ENCODE peak calls at places on chromosomes 11 and 22, in six cellular contexts. One of them, this sample, is unnamed.

GRCh38 chr11:111225871-111226270 is 19.7 kb upstream of the POU2AF2 start:
- DNase-seq in Peyer's patch: no peak
- DNase-seq in fibroblast of lung: no peak
- DNase-seq in BJ: no peak
- DNase-seq in choroid plexus epithelial cell: no peak
- DNase-seq in stomach: no peak
- DNase-seq in this sample: no peak

GRCh38 chr11:72581067-72581466 is 93.2 kb downstream of the PDE2A start:
- DNase-seq in Peyer's patch: no peak
- DNase-seq in fibroblast of lung: no peak
- DNase-seq in BJ: no peak
- DNase-seq in choroid plexus epithelial cell: no peak
- DNase-seq in stomach: no peak
- DNase-seq in this sample: no peak

GRCh38 chr11:117583063-117583801 is 213.8 kb downstream of the DSCAML1 start:
- DNase-seq in Peyer's patch: peak; percentile 21
- DNase-seq in fibroblast of lung: peak; percentile 34
- DNase-seq in BJ: no peak
- DNase-seq in choroid plexus epithelial cell: no peak
- DNase-seq in stomach: no peak
- DNase-seq in this sample: no peak

GRCh38 chr22:29343313-29343805 is 27.9 kb upstream of the RASL10A start:
- DNase-seq in Peyer's patch: no peak
- DNase-seq in fibroblast of lung: peak; percentile 81
- DNase-seq in BJ: peak; percentile 43
- DNase-seq in choroid plexus epithelial cell: peak; percentile 88
- DNase-seq in stomach: peak; percentile 71
- DNase-seq in this sample: peak; percentile 31

GRCh38 chr11:59192446-59193020 is 20.2 kb downstream of the MPEG1 start:
- DNase-seq in Peyer's patch: no peak
- DNase-seq in fibroblast of lung: no peak
- DNase-seq in BJ: no peak
- DNase-seq in choroid plexus epithelial cell: no peak
- DNase-seq in stomach: no peak
- DNase-seq in this sample: no peak

GRCh38 chr11:33500331-33500730 is 200.3 kb downstream of the C11orf91 start:
- DNase-seq in Peyer's patch: no peak
- DNase-seq in fibroblast of lung: no peak
- DNase-seq in BJ: no peak
- DNase-seq in choroid plexus epithelial cell: no peak
- DNase-seq in stomach: no peak
- DNase-seq in this sample: no peak

GRCh38 chr11:13207665-13208594 is 69.7 kb upstream of the BMAL1 start:
- DNase-seq in Peyer's patch: peak; percentile 60
- DNase-seq in fibroblast of lung: peak; percentile 91
- DNase-seq in BJ: peak; percentile 28
- DNase-seq in choroid plexus epithelial cell: peak; percentile 95
- DNase-seq in stomach: no peak
- DNase-seq in this sample: peak; percentile 55

GRCh38 chr11:106461839-106462545 is 384.5 kb downstream of the AASDHPPT start:
- DNase-seq in Peyer's patch: no peak
- DNase-seq in fibroblast of lung: peak; percentile 93
- DNase-seq in BJ: no peak
- DNase-seq in choroid plexus epithelial cell: peak; percentile 79
- DNase-seq in stomach: no peak
- DNase-seq in this sample: no peak

GRCh38 chr11:73184953-73185671 is 33.0 kb upstream of the P2RY2 start:
- DNase-seq in Peyer's patch: peak; percentile 86
- DNase-seq in fibroblast of lung: peak; percentile 28
- DNase-seq in BJ: no peak
- DNase-seq in choroid plexus epithelial cell: peak; percentile 65
- DNase-seq in stomach: peak; percentile 75
- DNase-seq in this sample: no peak

GRCh38 chr11:87352759-87353707 is 315.3 kb downstream of the TMEM135 start:
- DNase-seq in Peyer's patch: peak; percentile 92
- DNase-seq in fibroblast of lung: peak; percentile 77
- DNase-seq in BJ: peak; percentile 13
- DNase-seq in choroid plexus epithelial cell: peak; percentile 74
- DNase-seq in stomach: peak; percentile 87
- DNase-seq in this sample: peak; percentile 17

GRCh38 chr11:13016415-13016814 is 7.3 kb downstream of the RASSF10 start:
- DNase-seq in Peyer's patch: no peak
- DNase-seq in fibroblast of lung: no peak
- DNase-seq in BJ: no peak
- DNase-seq in choroid plexus epithelial cell: no peak
- DNase-seq in stomach: no peak
- DNase-seq in this sample: no peak

GRCh38 chr11:65476632-65477270 is 22.1 kb upstream of the MALAT1 start:
- DNase-seq in Peyer's patch: peak; percentile 87
- DNase-seq in fibroblast of lung: no peak
- DNase-seq in BJ: no peak
- DNase-seq in choroid plexus epithelial cell: no peak
- DNase-seq in stomach: peak; percentile 64
- DNase-seq in this sample: no peak

DNA sequence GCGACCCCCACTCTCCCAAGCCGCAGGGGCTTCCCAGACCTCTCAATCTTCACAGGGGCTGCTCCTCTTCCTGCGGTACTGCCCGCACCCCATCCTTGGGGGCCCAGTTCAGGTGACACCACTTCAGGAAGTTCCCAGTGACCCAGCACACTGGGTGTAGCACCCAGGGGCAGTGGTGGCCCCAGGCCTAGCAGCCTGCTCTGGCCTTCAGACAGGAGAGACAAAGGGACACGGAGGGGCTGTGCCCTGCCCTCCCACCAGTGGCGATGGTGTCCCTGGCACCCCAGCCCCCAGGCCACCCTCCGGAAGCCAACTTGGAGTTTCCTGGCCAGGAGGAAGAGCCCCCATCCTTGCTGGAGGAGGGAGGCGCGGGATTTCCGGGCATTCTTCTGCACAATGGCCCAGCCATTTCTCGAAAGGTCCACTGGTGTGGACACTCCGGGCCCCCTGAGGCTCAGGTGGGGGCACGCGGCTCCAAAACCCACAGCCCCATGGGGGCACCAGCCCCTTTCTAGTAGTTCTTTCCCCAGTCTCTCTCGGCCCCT is 978 bp upstream of the CLDN5 start:
- DNase-seq in Peyer's patch: peak; percentile 41
- DNase-seq in fibroblast of lung: no peak
- DNase-seq in BJ: no peak
- DNase-seq in choroid plexus epithelial cell: no peak
- DNase-seq in stomach: no peak
- DNase-seq in this sample: no peak
- H3K4me3 ChIP-seq in Peyer's patch: peak overlapping the region; percentile 48
- H3K4me3 ChIP-seq in fibroblast of lung: no peak overlapping the region
- H3K4me3 ChIP-seq in BJ: no peak overlapping the region
- H3K4me3 ChIP-seq in choroid plexus epithelial cell: no peak overlapping the region
- H3K4me3 ChIP-seq in stomach: peak overlapping the region; percentile 35
- H3K4me3 ChIP-seq in this sample: no peak overlapping the region

DNA sequence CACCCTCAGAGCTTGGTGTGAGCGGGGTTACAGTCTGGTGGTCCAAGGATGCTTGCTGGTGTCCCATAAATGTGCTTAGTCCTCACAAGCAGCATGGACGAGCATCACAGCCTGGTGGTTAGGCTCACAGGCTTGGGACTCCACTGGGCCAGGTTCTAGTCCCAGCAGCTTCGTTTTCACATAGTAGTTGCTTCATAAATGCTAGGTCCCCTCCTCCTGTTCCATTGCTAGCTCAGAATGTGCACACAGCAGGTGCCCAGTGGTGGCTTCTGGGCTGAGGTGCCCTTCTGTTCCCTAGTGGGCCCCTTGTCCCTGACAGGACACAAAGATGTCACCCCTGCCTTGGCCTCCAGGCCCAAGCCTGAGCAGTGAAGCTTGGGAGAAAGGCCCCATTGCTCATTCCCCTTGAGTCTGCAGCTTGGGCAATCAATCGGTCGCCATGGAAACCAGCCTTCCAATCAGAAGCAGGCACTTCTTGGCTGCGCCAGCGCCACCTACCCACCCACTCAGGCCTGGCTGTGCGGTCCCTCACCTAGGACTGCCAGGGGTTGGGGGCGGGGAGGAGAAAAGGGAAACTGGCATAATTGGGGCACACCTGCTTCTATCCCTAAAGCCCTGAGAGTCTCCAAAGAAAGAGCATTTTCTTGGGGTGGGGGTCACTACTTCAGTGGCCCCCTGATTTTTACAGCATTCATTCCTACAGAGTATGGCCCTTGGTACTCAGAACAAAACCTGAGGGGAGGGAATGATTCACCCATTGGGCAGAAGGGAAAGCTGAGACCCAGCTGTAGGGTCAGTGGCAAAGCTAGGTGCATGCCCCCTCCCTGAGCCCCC is 48.1 kb downstream of the CYTH4 start:
- DNase-seq in Peyer's patch: peak; percentile 70
- DNase-seq in fibroblast of lung: peak; percentile 91
- DNase-seq in BJ: no peak
- DNase-seq in choroid plexus epithelial cell: peak; percentile 93
- DNase-seq in stomach: peak; percentile 43
- DNase-seq in this sample: no peak
- TF ChIP-seq CTCF in Peyer's patch: peak; percentile 4
- TF ChIP-seq CTCF in fibroblast of lung: peak; percentile 38
- TF ChIP-seq CTCF in BJ: peak; percentile 23
- TF ChIP-seq CTCF in choroid plexus epithelial cell: peak; percentile 50
- TF ChIP-seq CTCF in stomach: no peak
- TF ChIP-seq CTCF in this sample: peak; percentile 40

DNA sequence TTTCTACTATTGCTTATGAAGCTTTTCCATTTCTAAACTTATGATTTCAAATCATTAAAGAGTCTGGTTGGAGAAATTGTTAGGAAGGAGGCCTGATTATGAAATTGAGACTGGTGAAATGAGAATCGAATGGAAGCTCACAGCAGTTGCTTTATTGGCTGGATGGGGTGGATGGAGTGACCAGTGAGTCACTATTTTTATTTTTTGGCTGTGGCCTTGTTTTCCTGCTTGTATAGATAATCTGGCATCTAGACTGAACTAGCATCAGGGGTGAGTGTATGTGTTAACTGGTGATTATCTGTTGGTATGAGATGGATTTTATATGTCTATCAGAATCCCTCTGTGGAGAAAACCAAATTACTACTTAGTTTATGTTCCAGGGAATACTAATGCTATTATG is 36.2 kb downstream of the UVRAG start:
- DNase-seq in Peyer's patch: no peak
- DNase-seq in fibroblast of lung: no peak
- DNase-seq in BJ: no peak
- DNase-seq in choroid plexus epithelial cell: peak; percentile 18
- DNase-seq in stomach: no peak
- DNase-seq in this sample: no peak
- H3K4me3 ChIP-seq in Peyer's patch: no peak overlapping the region
- H3K4me3 ChIP-seq in fibroblast of lung: no peak overlapping the region
- H3K4me3 ChIP-seq in BJ: no peak overlapping the region
- H3K4me3 ChIP-seq in choroid plexus epithelial cell: no peak overlapping the region
- H3K4me3 ChIP-seq in stomach: no peak overlapping the region
- H3K4me3 ChIP-seq in this sample: no peak overlapping the region

GRCh38 chr11:116357769-116358544 is 414.8 kb downstream of the BUD13 start:
- DNase-seq in Peyer's patch: peak; percentile 61
- DNase-seq in fibroblast of lung: peak; percentile 8
- DNase-seq in BJ: no peak
- DNase-seq in choroid plexus epithelial cell: no peak
- DNase-seq in stomach: no peak
- DNase-seq in this sample: no peak
- TF ChIP-seq CTCF in Peyer's patch: peak; percentile 73
- TF ChIP-seq CTCF in fibroblast of lung: no peak
- TF ChIP-seq CTCF in BJ: peak; percentile 11
- TF ChIP-seq CTCF in choroid plexus epithelial cell: no peak
- TF ChIP-seq CTCF in stomach: no peak
- TF ChIP-seq CTCF in this sample: peak; percentile 28

GRCh38 chr22:45510376-45511232 is 7.9 kb downstream of the FBLN1 start:
- DNase-seq in Peyer's patch: no peak
- DNase-seq in fibroblast of lung: peak; percentile 53
- DNase-seq in BJ: no peak
- DNase-seq in choroid plexus epithelial cell: no peak
- DNase-seq in stomach: no peak
- DNase-seq in this sample: no peak

GRCh38 chr22:45507798-45508197 is 5.1 kb downstream of the FBLN1 start:
- DNase-seq in Peyer's patch: no peak
- DNase-seq in fibroblast of lung: no peak
- DNase-seq in BJ: no peak
- DNase-seq in choroid plexus epithelial cell: no peak
- DNase-seq in stomach: no peak
- DNase-seq in this sample: no peak

GRCh38 chr22:45505991-45506743 is 3.5 kb downstream of the FBLN1 start:
- DNase-seq in Peyer's patch: no peak
- DNase-seq in fibroblast of lung: no peak
- DNase-seq in BJ: no peak
- DNase-seq in choroid plexus epithelial cell: no peak
- DNase-seq in stomach: no peak
- DNase-seq in this sample: no peak

GRCh38 chr22:45506961-45507360 is 4.3 kb downstream of the FBLN1 start:
- DNase-seq in Peyer's patch: no peak
- DNase-seq in fibroblast of lung: no peak
- DNase-seq in BJ: no peak
- DNase-seq in choroid plexus epithelial cell: no peak
- DNase-seq in stomach: no peak
- DNase-seq in this sample: no peak

GRCh38 chr22:45508814-45509213 is 6.1 kb downstream of the FBLN1 start:
- DNase-seq in Peyer's patch: no peak
- DNase-seq in fibroblast of lung: no peak
- DNase-seq in BJ: no peak
- DNase-seq in choroid plexus epithelial cell: no peak
- DNase-seq in stomach: no peak
- DNase-seq in this sample: no peak
- H3K4me3 ChIP-seq in Peyer's patch: no peak overlapping the region
- H3K4me3 ChIP-seq in fibroblast of lung: no peak overlapping the region
- H3K4me3 ChIP-seq in BJ: peak overlapping the region; percentile 28
- H3K4me3 ChIP-seq in choroid plexus epithelial cell: no peak overlapping the region
- H3K4me3 ChIP-seq in stomach: no peak overlapping the region
- H3K4me3 ChIP-seq in this sample: no peak overlapping the region

DNA sequence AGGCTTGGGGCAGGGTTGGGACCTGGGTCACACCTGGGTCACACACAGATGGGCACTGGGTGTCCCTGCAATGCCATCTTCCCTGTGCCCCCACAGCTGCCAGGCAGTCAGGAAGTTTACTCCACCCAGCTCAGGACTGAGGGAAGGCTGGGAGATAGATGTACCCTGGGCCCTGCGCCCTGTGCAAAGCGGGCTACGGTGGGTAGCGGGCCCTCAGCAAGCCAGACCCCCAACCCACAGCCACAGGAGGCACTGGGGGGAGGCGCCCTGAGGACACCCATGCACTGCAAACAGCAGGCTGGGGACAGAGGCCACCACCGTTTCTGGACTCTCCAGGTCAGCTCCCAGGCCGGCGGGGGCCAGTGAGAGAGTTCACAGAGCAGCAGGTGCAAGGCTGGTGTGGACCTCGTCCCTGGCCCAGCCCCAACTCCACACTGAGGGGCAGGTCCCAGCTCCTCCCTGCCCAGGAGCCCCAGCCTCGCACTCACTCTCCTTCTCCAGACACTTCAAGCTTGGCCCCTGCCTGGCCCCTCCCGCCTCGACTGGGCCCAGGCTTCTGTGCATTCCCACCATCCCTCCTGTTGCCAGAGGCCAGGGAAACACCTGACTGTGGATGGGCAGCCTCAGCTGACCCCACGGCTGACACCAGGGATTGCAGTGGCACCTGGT is 4.9 kb downstream of the DUSP8 start:
- DNase-seq in Peyer's patch: no peak
- DNase-seq in fibroblast of lung: no peak
- DNase-seq in BJ: no peak
- DNase-seq in choroid plexus epithelial cell: no peak
- DNase-seq in stomach: no peak
- DNase-seq in this sample: no peak
- TF ChIP-seq CTCF in Peyer's patch: no peak
- TF ChIP-seq CTCF in fibroblast of lung: no peak
- TF ChIP-seq CTCF in BJ: no peak
- TF ChIP-seq CTCF in choroid plexus epithelial cell: peak; percentile 1
- TF ChIP-seq CTCF in stomach: no peak
- TF ChIP-seq CTCF in this sample: no peak